ENCODE peak calls at places on chromosomes 12 and 14, in eight cellular contexts. One of them, this sample, is unnamed.
A peak's percentile ranks its signal among the peaks of the same experiment; 100 is the strongest.

GRCh38 chr14:91361236-91361811 is 56.3 kb downstream of the CCDC88C start:
- DNase-seq in HCT116: no peak
- DNase-seq in PC-3: no peak
- DNase-seq in hepatocyte: peak; percentile 77
- DNase-seq in OCI-LY7: no peak
- DNase-seq in GM23248: no peak
- DNase-seq in GM23338: no peak
- DNase-seq in MM.1S: no peak
- DNase-seq in this sample: no peak

GRCh38 chr12:98645572-98646067 is 530 bp downstream of the APAF1 start:
- DNase-seq in HCT116: no peak
- DNase-seq in PC-3: peak; percentile 18
- DNase-seq in hepatocyte: peak; percentile 28
- DNase-seq in OCI-LY7: peak; percentile 36
- DNase-seq in GM23248: peak; percentile 48
- DNase-seq in GM23338: peak; percentile 41
- DNase-seq in MM.1S: no peak
- DNase-seq in this sample: peak; percentile 53

GRCh38 chr14:71731096-71731495 is 201.1 kb upstream of the RGS6 start:
- DNase-seq in HCT116: no peak
- DNase-seq in PC-3: no peak
- DNase-seq in hepatocyte: no peak
- DNase-seq in OCI-LY7: no peak
- DNase-seq in GM23248: no peak
- DNase-seq in GM23338: no peak
- DNase-seq in MM.1S: no peak
- DNase-seq in this sample: no peak

GRCh38 chr14:86296173-86296572 is 766.2 kb downstream of the FLRT2 start:
- DNase-seq in HCT116: no peak
- DNase-seq in PC-3: peak; percentile 54
- DNase-seq in hepatocyte: no peak
- DNase-seq in OCI-LY7: no peak
- DNase-seq in GM23248: no peak
- DNase-seq in GM23338: no peak
- DNase-seq in MM.1S: no peak
- DNase-seq in this sample: no peak

GRCh38 chr12:116962197-116962596 is 51.4 kb downstream of the FBXW8 start:
- DNase-seq in HCT116: no peak
- DNase-seq in PC-3: no peak
- DNase-seq in hepatocyte: no peak
- DNase-seq in OCI-LY7: peak; percentile 36
- DNase-seq in GM23248: no peak
- DNase-seq in GM23338: no peak
- DNase-seq in MM.1S: peak; percentile 16
- DNase-seq in this sample: peak; percentile 28

GRCh38 chr12:49502590-49502989 is 36.2 kb upstream of the KCNH3 start:
- DNase-seq in HCT116: no peak
- DNase-seq in PC-3: no peak
- DNase-seq in hepatocyte: no peak
- DNase-seq in OCI-LY7: no peak
- DNase-seq in GM23248: no peak
- DNase-seq in GM23338: no peak
- DNase-seq in MM.1S: no peak
- DNase-seq in this sample: no peak

GRCh38 chr12:103680591-103681065 is 93.6 kb downstream of the STAB2 start:
- DNase-seq in HCT116: no peak
- DNase-seq in PC-3: no peak
- DNase-seq in hepatocyte: no peak
- DNase-seq in OCI-LY7: no peak
- DNase-seq in GM23248: peak; percentile 22
- DNase-seq in GM23338: no peak
- DNase-seq in MM.1S: no peak
- DNase-seq in this sample: no peak

GRCh38 chr14:68342216-68342615 is 450.7 kb downstream of the ZFP36L1 start:
- DNase-seq in HCT116: no peak
- DNase-seq in PC-3: no peak
- DNase-seq in hepatocyte: no peak
- DNase-seq in OCI-LY7: no peak
- DNase-seq in GM23248: no peak
- DNase-seq in GM23338: no peak
- DNase-seq in MM.1S: no peak
- DNase-seq in this sample: no peak

GRCh38 chr14:105021656-105022275 is 883 bp upstream of the CDCA4 start:
- DNase-seq in HCT116: peak; percentile 57
- DNase-seq in PC-3: peak; percentile 21
- DNase-seq in hepatocyte: peak; percentile 73
- DNase-seq in OCI-LY7: peak; percentile 64
- DNase-seq in GM23248: peak; percentile 50
- DNase-seq in GM23338: peak; percentile 75
- DNase-seq in MM.1S: peak; percentile 16
- DNase-seq in this sample: peak; percentile 76

GRCh38 chr12:42094277-42094676 is 50.4 kb downstream of the GXYLT1 start:
- DNase-seq in HCT116: peak; percentile 33
- DNase-seq in PC-3: peak; percentile 39
- DNase-seq in hepatocyte: peak; percentile 23
- DNase-seq in OCI-LY7: no peak
- DNase-seq in GM23248: peak; percentile 72
- DNase-seq in GM23338: no peak
- DNase-seq in MM.1S: no peak
- DNase-seq in this sample: no peak

GRCh38 chr12:11486623-11487444 is 91.5 kb upstream of the PRB2 start:
- DNase-seq in HCT116: peak; percentile 83
- DNase-seq in PC-3: peak; percentile 86
- DNase-seq in hepatocyte: peak; percentile 92
- DNase-seq in OCI-LY7: peak; percentile 92
- DNase-seq in GM23248: peak; percentile 94
- DNase-seq in GM23338: peak; percentile 93
- DNase-seq in MM.1S: peak; percentile 91
- DNase-seq in this sample: peak; percentile 93

GRCh38 chr14:49586673-49587460 is 687 bp upstream of the RPS29 start:
- DNase-seq in HCT116: peak; percentile 72
- DNase-seq in PC-3: peak; percentile 91
- DNase-seq in hepatocyte: peak; percentile 66
- DNase-seq in OCI-LY7: peak; percentile 78
- DNase-seq in GM23248: peak; percentile 73
- DNase-seq in GM23338: peak; percentile 79
- DNase-seq in MM.1S: peak; percentile 48
- DNase-seq in this sample: peak; percentile 57

GRCh38 chr14:61260939-61261776 is 20.0 kb downstream of the TMEM30B start:
- DNase-seq in HCT116: peak; percentile 65
- DNase-seq in PC-3: peak; percentile 94
- DNase-seq in hepatocyte: peak; percentile 22
- DNase-seq in OCI-LY7: no peak
- DNase-seq in GM23248: peak; percentile 93
- DNase-seq in GM23338: no peak
- DNase-seq in MM.1S: no peak
- DNase-seq in this sample: no peak

GRCh38 chr14:36301159-36301558 is 19.3 kb downstream of the MBIP start:
- DNase-seq in HCT116: no peak
- DNase-seq in PC-3: no peak
- DNase-seq in hepatocyte: no peak
- DNase-seq in OCI-LY7: no peak
- DNase-seq in GM23248: peak; percentile 12
- DNase-seq in GM23338: no peak
- DNase-seq in MM.1S: no peak
- DNase-seq in this sample: no peak

GRCh38 chr12:96465896-96466295 is 23.5 kb upstream of the CFAP54 start:
- DNase-seq in HCT116: no peak
- DNase-seq in PC-3: no peak
- DNase-seq in hepatocyte: no peak
- DNase-seq in OCI-LY7: no peak
- DNase-seq in GM23248: no peak
- DNase-seq in GM23338: no peak
- DNase-seq in MM.1S: no peak
- DNase-seq in this sample: no peak

GRCh38 chr14:93044601-93045000 is 71.1 kb downstream of the ITPK1 start:
- DNase-seq in HCT116: no peak
- DNase-seq in PC-3: no peak
- DNase-seq in hepatocyte: no peak
- DNase-seq in OCI-LY7: no peak
- DNase-seq in GM23248: no peak
- DNase-seq in GM23338: no peak
- DNase-seq in MM.1S: no peak
- DNase-seq in this sample: no peak

GRCh38 chr12:32230607-32230982 is 123.9 kb downstream of the BICD1 start:
- DNase-seq in HCT116: no peak
- DNase-seq in PC-3: no peak
- DNase-seq in hepatocyte: no peak
- DNase-seq in OCI-LY7: peak; percentile 84
- DNase-seq in GM23248: no peak
- DNase-seq in GM23338: peak; percentile 32
- DNase-seq in MM.1S: no peak
- DNase-seq in this sample: no peak

GRCh38 chr12:124993568-124994434 is at the start of gene BRI3BP:
- DNase-seq in HCT116: no peak
- DNase-seq in PC-3: peak; percentile 70
- DNase-seq in hepatocyte: peak; percentile 75
- DNase-seq in OCI-LY7: peak; percentile 86
- DNase-seq in GM23248: peak; percentile 71
- DNase-seq in GM23338: peak; percentile 69
- DNase-seq in MM.1S: peak; percentile 56
- DNase-seq in this sample: peak; percentile 70

GRCh38 chr12:89370411-89370810 is 18.1 kb upstream of the DUSP6 start:
- DNase-seq in HCT116: no peak
- DNase-seq in PC-3: no peak
- DNase-seq in hepatocyte: no peak
- DNase-seq in OCI-LY7: no peak
- DNase-seq in GM23248: peak; percentile 9
- DNase-seq in GM23338: no peak
- DNase-seq in MM.1S: no peak
- DNase-seq in this sample: no peak

GRCh38 chr12:89366676-89367364 is 14.5 kb upstream of the DUSP6 start:
- DNase-seq in HCT116: no peak
- DNase-seq in PC-3: no peak
- DNase-seq in hepatocyte: no peak
- DNase-seq in OCI-LY7: no peak
- DNase-seq in GM23248: no peak
- DNase-seq in GM23338: no peak
- DNase-seq in MM.1S: no peak
- DNase-seq in this sample: no peak

GRCh38 chr12:89368386-89368785 is 16.1 kb upstream of the DUSP6 start:
- DNase-seq in HCT116: no peak
- DNase-seq in PC-3: no peak
- DNase-seq in hepatocyte: no peak
- DNase-seq in OCI-LY7: no peak
- DNase-seq in GM23248: no peak
- DNase-seq in GM23338: no peak
- DNase-seq in MM.1S: no peak
- DNase-seq in this sample: no peak

GRCh38 chr12:89370850-89371249 is 18.5 kb upstream of the DUSP6 start:
- DNase-seq in HCT116: peak; percentile 36
- DNase-seq in PC-3: peak; percentile 96
- DNase-seq in hepatocyte: no peak
- DNase-seq in OCI-LY7: no peak
- DNase-seq in GM23248: peak; percentile 70
- DNase-seq in GM23338: no peak
- DNase-seq in MM.1S: no peak
- DNase-seq in this sample: no peak

GRCh38 chr12:89369166-89369565 is 16.9 kb upstream of the DUSP6 start:
- DNase-seq in HCT116: no peak
- DNase-seq in PC-3: no peak
- DNase-seq in hepatocyte: no peak
- DNase-seq in OCI-LY7: no peak
- DNase-seq in GM23248: no peak
- DNase-seq in GM23338: no peak
- DNase-seq in MM.1S: no peak
- DNase-seq in this sample: no peak
- H3K4me2 ChIP-seq in HCT116: no peak overlapping the region
- H3K4me2 ChIP-seq in PC-3: no peak overlapping the region
- H3K4me2 ChIP-seq in hepatocyte: no peak overlapping the region
- H3K4me2 ChIP-seq in OCI-LY7: no peak overlapping the region
- H3K4me2 ChIP-seq in GM23248: no peak overlapping the region
- H3K4me2 ChIP-seq in GM23338: no peak overlapping the region
- H3K4me2 ChIP-seq in MM.1S: no peak overlapping the region
- H3K4me2 ChIP-seq in this sample: no peak overlapping the region

GRCh38 chr12:91556909-91557308 is 374.3 kb upstream of the DCN start:
- DNase-seq in HCT116: no peak
- DNase-seq in PC-3: no peak
- DNase-seq in hepatocyte: peak; percentile 9
- DNase-seq in OCI-LY7: no peak
- DNase-seq in GM23248: no peak
- DNase-seq in GM23338: no peak
- DNase-seq in MM.1S: no peak
- DNase-seq in this sample: peak; percentile 11

GRCh38 chr12:91551242-91551641 is 368.6 kb upstream of the DCN start:
- DNase-seq in HCT116: no peak
- DNase-seq in PC-3: no peak
- DNase-seq in hepatocyte: no peak
- DNase-seq in OCI-LY7: no peak
- DNase-seq in GM23248: no peak
- DNase-seq in GM23338: no peak
- DNase-seq in MM.1S: no peak
- DNase-seq in this sample: no peak

GRCh38 chr12:91555981-91556380 is 373.4 kb upstream of the DCN start:
- DNase-seq in HCT116: no peak
- DNase-seq in PC-3: no peak
- DNase-seq in hepatocyte: no peak
- DNase-seq in OCI-LY7: no peak
- DNase-seq in GM23248: no peak
- DNase-seq in GM23338: no peak
- DNase-seq in MM.1S: no peak
- DNase-seq in this sample: no peak

DNA sequence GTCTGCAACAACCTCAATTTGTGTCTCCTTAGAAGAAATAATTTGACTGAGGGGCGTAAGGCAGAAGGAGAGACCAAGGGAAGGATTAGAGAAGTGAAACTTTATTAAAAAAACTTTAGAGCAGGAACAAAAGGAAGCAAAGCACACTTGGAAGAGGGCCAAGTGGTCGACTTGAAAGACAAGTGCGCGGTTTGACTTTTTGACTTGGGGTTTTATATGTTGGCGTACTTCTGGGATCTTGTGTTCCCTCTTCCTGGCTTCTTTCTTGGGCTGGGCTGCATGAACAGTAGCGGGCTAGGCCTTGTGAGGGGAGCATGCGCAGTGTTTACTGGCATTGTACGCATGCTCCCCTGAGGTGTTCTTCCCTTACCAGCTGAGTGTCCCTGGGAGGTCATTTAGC is 369.3 kb upstream of the DCN start:
- DNase-seq in HCT116: no peak
- DNase-seq in PC-3: no peak
- DNase-seq in hepatocyte: no peak
- DNase-seq in OCI-LY7: no peak
- DNase-seq in GM23248: no peak
- DNase-seq in GM23338: no peak
- DNase-seq in MM.1S: no peak
- DNase-seq in this sample: no peak
- H3K27ac ChIP-seq in HCT116: no peak overlapping the region
- H3K27ac ChIP-seq in PC-3: no peak overlapping the region
- H3K27ac ChIP-seq in hepatocyte: no peak overlapping the region
- H3K27ac ChIP-seq in OCI-LY7: no peak overlapping the region
- H3K27ac ChIP-seq in GM23248: no peak overlapping the region
- H3K27ac ChIP-seq in GM23338: no peak overlapping the region
- H3K27ac ChIP-seq in MM.1S: no peak overlapping the region
- H3K27ac ChIP-seq in this sample: no peak overlapping the region

GRCh38 chr12:2011641-2012607 is 7.7 kb upstream of the DCP1B start:
- DNase-seq in HCT116: no peak
- DNase-seq in PC-3: no peak
- DNase-seq in hepatocyte: no peak
- DNase-seq in OCI-LY7: no peak
- DNase-seq in GM23248: no peak
- DNase-seq in GM23338: peak; percentile 63
- DNase-seq in MM.1S: no peak
- DNase-seq in this sample: peak; percentile 34
- TF ChIP-seq EZH2phosphoT487 in HCT116: no peak
- TF ChIP-seq EZH2phosphoT487 in PC-3: no peak
- TF ChIP-seq EZH2phosphoT487 in hepatocyte: no peak
- TF ChIP-seq EZH2phosphoT487 in OCI-LY7: no peak
- TF ChIP-seq EZH2phosphoT487 in GM23248: no peak
- TF ChIP-seq EZH2phosphoT487 in GM23338: no peak
- TF ChIP-seq EZH2phosphoT487 in MM.1S: no peak
- TF ChIP-seq EZH2phosphoT487 in this sample: no peak

GRCh38 chr12:121992059-121992879 is 29.4 kb upstream of the BCL7A start:
- DNase-seq in HCT116: no peak
- DNase-seq in PC-3: peak; percentile 99
- DNase-seq in hepatocyte: peak; percentile 38
- DNase-seq in OCI-LY7: no peak
- DNase-seq in GM23248: peak; percentile 98
- DNase-seq in GM23338: no peak
- DNase-seq in MM.1S: no peak
- DNase-seq in this sample: no peak
- H3K4me2 ChIP-seq in HCT116: no peak overlapping the region
- H3K4me2 ChIP-seq in PC-3: peak overlapping the region; percentile 75
- H3K4me2 ChIP-seq in hepatocyte: no peak overlapping the region
- H3K4me2 ChIP-seq in OCI-LY7: peak overlapping the region; percentile 38
- H3K4me2 ChIP-seq in GM23248: peak overlapping the region; percentile 50
- H3K4me2 ChIP-seq in GM23338: no peak overlapping the region
- H3K4me2 ChIP-seq in MM.1S: no peak overlapping the region
- H3K4me2 ChIP-seq in this sample: no peak overlapping the region